ENCODE peak calls at places on chromosomes 5 and 9, in four cellular contexts. N is progenitor cell of endocrine pancreas, G is bronchial epithelial cell, A is esophagus squamous epithelium. L is an unnamed sample.

GRCh38 chr5:40960027-40960426 is 50.7 kb downstream of the C7 start:
- DNase-seq in G (peak), A (no peak), N (no peak), L (no peak)

GRCh38 chr5:124310453-124310852 is 436.0 kb downstream of the ZNF608 start:
- DNase-seq in G (no peak), N (no peak), A (no peak), L (no peak)

GRCh38 chr9:89038354-89039091 is 47.3 kb downstream of the S1PR3 start:
- DNase-seq in G (peak), A (no peak), N (no peak), L (no peak)

GRCh38 chr5:64331597-64332277 is 166.1 kb downstream of the RNF180 start:
- DNase-seq in G (no peak), A (no peak), N (no peak), L (no peak)

GRCh38 chr5:142296914-142297417 is 27.9 kb downstream of the SPRY4 start:
- DNase-seq in N (no peak), G (no peak), A (no peak), L (no peak)

GRCh38 chr9:16524823-16525222 is 345.6 kb downstream of the BNC2 start:
- DNase-seq in N (no peak), G (no peak), A (no peak), L (no peak)

GRCh38 chr5:4095918-4096630 is 500.4 kb downstream of the IRX1 start:
- DNase-seq in A (no peak), G (no peak), N (no peak), L (no peak)

GRCh38 chr5:167730121-167730520 is 561.3 kb upstream of the WWC1 start:
- DNase-seq in G (peak), N (no peak), A (no peak), L (no peak)

GRCh38 chr9:131722260-131722659 is 17.6 kb downstream of the RAPGEF1 start:
- DNase-seq in G (no peak), A (no peak), N (no peak), L (no peak)

GRCh38 chr5:16934123-16934522 is 2.0 kb downstream of the MYO10 start:
- DNase-seq in N (peak), G (peak), A (no peak), L (peak)

GRCh38 chr5:138458856-138459255 is 6.4 kb upstream of the EGR1 start:
- DNase-seq in G (no peak), N (no peak), A (no peak), L (no peak)

GRCh38 chr5:117680421-117680820 is 1105.8 kb upstream of the SEMA6A start:
- DNase-seq in N (no peak), A (no peak), G (no peak), L (no peak)

GRCh38 chr5:143182901-143183820 is 220.3 kb downstream of the NR3C1 start:
- DNase-seq in G (no peak), N (no peak), A (no peak), L (no peak)

GRCh38 chr5:56827043-56827442 is 11.7 kb downstream of the MAP3K1 start:
- DNase-seq in G (no peak), N (no peak), A (no peak), L (no peak)

GRCh38 chr5:137629646-137630045 is 106.2 kb downstream of the KLHL3 start:
- DNase-seq in G (peak), A (no peak), N (no peak), L (peak)

GRCh38 chr9:77897292-77897691 is 134.3 kb downstream of the GNAQ start:
- DNase-seq in A (no peak), N (no peak), G (no peak), L (no peak)

GRCh38 chr5:320524-321232 is 836 bp upstream of the AHRR start:
- DNase-seq in N (no peak), A (no peak), G (no peak), L (no peak)

GRCh38 chr9:37350486-37351190 is 71.9 kb upstream of the GRHPR start:
- DNase-seq in G (peak), A (no peak), N (no peak), L (no peak)

GRCh38 chr9:137406876-137407589 is 15.9 kb downstream of the EXD3 start:
- DNase-seq in A (no peak), G (no peak), N (peak), L (no peak)

GRCh38 chr5:154369682-154370081 is 76.1 kb upstream of the SAP30L start:
- DNase-seq in N (no peak), A (no peak), G (no peak), L (no peak)

GRCh38 chr5:67963789-67964519 is 251.6 kb upstream of the PIK3R1 start:
- DNase-seq in N (no peak), G (peak), A (no peak), L (no peak)

GRCh38 chr5:55997742-55998351 is 3.1 kb upstream of the IL6ST start:
- DNase-seq in G (peak), N (no peak), A (no peak), L (no peak)

GRCh38 chr9:109037946-109038345 is 24.6 kb upstream of the CTNNAL1 start:
- DNase-seq in A (no peak), N (no peak), G (peak), L (no peak)

GRCh38 chr9:112166176-112167140 is 8.6 kb downstream of the SUSD1 start:
- DNase-seq in A (no peak), G (peak), N (no peak), L (no peak)

GRCh38 chr9:88007291-88007650 is 32.9 kb upstream of the CDK20 start:
- DNase-seq in A (no peak), G (no peak), N (no peak), L (no peak)

GRCh38 chr9:106339882-106340281 is 523.1 kb upstream of the ZNF462 start:
- DNase-seq in N (no peak), G (no peak), A (no peak), L (no peak)

GRCh38 chr5:620586-621180 is 8.5 kb downstream of the CEP72 start:
- DNase-seq in N (no peak), G (no peak), A (no peak), L (no peak)

DNA sequence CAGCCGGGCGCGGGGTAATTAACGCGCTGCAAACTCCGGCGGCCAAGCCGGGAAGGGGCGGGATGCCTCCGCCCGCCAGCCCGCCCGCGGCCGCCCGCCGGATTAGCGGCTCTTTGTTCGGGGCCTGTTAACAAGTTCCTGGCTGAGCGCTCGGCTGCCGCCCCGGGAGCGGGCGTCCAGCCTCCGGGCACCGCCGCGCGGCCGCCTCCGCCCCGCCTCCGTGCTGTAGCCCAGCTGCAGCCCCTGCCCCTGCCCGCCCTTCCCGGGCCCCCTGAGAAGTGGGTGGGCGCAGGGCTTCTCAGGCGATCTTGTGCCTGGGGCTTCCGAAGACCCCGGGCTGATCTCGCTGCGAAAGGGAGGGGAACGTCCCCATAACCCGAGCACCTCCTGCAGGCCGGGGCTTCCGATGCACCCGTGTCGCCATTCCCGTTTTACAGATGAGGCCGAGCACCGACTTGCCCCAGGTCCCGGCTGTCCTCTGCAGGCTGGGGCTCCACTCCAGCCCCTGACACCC is 7.6 kb downstream of the UNC5A start:
- DNase-seq in G (no peak), A (no peak), N (no peak), L (no peak)
- TF ChIP-seq CTCF in G (peak), A (no peak), N (peak), L (no peak)

DNA sequence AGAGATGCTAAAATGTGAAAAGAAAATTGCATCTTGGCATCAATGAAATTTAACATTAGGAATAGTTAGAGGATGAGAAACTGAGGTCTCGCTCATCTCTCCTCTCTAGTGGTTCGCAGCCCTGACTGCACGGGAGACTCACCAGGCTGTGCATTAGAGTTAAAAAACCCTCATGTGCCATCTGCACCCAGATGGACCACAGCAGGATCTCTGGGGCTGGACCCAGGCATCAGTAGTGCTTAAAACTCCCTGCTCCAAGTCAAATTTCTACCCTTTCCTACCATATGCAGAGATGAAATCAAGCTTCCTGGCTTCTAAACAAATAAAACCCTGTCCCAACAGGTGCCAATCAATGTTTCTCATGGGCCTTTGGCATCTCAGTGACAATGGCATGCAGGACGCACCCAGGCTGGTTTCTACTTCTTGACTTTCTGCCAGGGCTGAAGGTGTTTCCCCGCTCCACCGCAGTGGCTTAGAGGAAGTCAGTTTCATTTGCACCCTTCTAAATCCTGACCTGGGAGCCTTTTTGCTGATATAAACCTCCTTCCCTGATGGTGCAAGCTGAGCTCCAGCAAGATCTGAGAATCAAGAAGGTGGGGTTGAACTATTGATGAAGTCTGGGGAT is 132.6 kb downstream of the NSG2 start:
- DNase-seq in A (no peak), N (no peak), G (no peak), L (no peak)
- TF ChIP-seq CTCF in A (no peak), N (no peak), G (no peak), L (no peak)

GRCh38 chr5:177344891-177345290 is 6.6 kb downstream of the LMAN2 start:
- DNase-seq in G (no peak), A (no peak), N (no peak), L (no peak)
- TF ChIP-seq CTCF in G (no peak), A (no peak), N (no peak), L (no peak)

GRCh38 chr5:126101901-126102300 is 321.3 kb upstream of the GRAMD2B start:
- DNase-seq in G (no peak), N (no peak), A (no peak), L (no peak)

GRCh38 chr5:126099077-126099476 is 324.1 kb upstream of the GRAMD2B start:
- DNase-seq in G (no peak), A (no peak), N (no peak), L (no peak)

GRCh38 chr5:126103050-126103449 is 320.2 kb upstream of the GRAMD2B start:
- DNase-seq in G (no peak), N (no peak), A (no peak), L (no peak)

GRCh38 chr5:126098330-126099017 is 324.7 kb upstream of the GRAMD2B start:
- DNase-seq in G (peak), A (no peak), N (no peak), L (no peak)

DNA sequence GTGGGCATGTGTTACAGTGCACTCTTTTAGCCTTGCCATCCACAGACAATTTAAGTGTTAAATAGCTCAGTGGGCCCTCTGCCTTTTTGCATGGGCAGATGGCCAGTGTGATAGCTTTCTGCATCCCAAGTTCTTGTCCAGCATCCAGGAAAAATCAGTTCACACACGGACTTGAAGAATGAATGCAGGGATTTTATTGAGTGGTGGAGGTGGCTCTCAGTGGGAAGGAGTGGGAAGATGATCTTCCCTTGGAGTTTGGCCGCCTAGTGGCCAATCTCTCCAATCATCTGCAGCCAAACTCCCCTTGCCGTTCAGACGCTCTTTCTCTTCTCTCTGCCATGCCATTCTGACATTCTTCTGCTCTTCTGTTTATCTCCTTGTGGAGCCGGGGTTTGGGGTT is 322.4 kb upstream of the GRAMD2B start:
- DNase-seq in N (no peak), G (no peak), A (no peak), L (peak)
- TF ChIP-seq CTCF in N (peak), G (peak), A (no peak), L (peak)

DNA sequence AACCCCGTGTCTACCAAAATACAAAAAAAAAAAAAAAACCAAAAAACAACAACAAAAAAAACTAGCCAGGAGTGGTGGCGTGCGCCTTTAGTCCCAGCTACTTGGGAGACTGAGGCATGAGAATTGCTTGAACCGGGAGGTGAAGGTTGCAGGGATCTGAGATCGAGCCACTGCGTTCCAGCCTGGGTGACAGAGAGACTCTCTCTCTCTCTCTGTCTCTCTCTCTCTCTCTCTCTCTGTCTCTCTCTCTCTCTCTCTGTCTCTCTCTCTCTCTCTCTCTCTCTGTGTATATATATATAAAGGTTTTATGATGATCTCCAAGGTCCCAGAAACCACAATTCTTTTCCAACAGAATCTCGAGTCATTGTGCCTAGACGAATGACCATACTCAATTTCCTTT is 18.8 kb upstream of the ANKRD33B start:
- DNase-seq in N (no peak), A (no peak), G (no peak), L (no peak)
- TF ChIP-seq CTCF in N (no peak), A (no peak), G (no peak), L (no peak)

GRCh38 chr9:32142074-32142473 is 242.4 kb upstream of the ACO1 start:
- DNase-seq in A (no peak), N (no peak), G (no peak), L (no peak)

DNA sequence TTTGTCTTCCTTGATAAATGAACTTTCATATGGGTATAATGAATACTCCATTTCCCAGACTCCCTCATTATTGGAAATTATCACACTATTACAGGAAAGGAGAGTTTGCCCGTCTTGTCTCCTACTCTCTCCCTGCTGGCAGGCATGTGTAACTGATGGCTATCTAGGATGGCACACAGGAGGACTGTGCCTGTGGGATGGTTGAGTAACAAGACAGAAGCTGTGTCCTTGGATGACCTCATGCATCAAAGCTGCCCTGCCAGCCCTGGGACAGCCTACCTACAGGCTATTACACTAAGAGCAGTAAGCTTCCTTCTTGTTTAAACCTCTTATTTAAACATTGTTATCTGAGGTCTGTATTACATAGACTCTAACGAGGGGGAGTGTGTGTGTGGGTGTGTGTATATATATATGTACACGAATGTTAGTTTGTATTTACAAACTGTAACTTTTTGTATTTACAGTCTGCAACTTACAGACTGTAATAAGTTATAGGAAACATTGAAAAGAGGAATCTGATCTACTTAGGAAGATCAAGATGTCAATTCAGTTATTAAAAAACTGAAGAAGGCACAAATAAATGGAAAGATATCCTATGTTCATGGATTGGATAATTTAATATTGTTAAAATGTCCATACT is 247.6 kb upstream of the ACO1 start:
- DNase-seq in A (no peak), N (no peak), G (peak), L (no peak)
- TF ChIP-seq CTCF in A (no peak), N (peak), G (no peak), L (peak)

GRCh38 chr5:15023266-15023665 is 151.7 kb upstream of the ANKH start:
- DNase-seq in A (no peak), N (no peak), G (no peak), L (no peak)
- TF ChIP-seq CTCF in A (no peak), N (no peak), G (no peak), L (no peak)

GRCh38 chr5:61274561-61274960 is 57.5 kb upstream of the ZSWIM6 start:
- DNase-seq in G (no peak), N (no peak), A (no peak), L (no peak)

GRCh38 chr5:61277781-61278180 is 54.3 kb upstream of the ZSWIM6 start:
- DNase-seq in N (no peak), A (no peak), G (peak), L (no peak)

GRCh38 chr5:61279725-61280124 is 52.3 kb upstream of the ZSWIM6 start:
- DNase-seq in N (no peak), G (no peak), A (no peak), L (no peak)

GRCh38 chr5:61275841-61276240 is 56.2 kb upstream of the ZSWIM6 start:
- DNase-seq in G (peak), A (no peak), N (no peak), L (no peak)

GRCh38 chr5:61277190-61277589 is 54.9 kb upstream of the ZSWIM6 start:
- DNase-seq in G (no peak), A (no peak), N (no peak), L (no peak)
- TF ChIP-seq CTCF in G (no peak), A (no peak), N (no peak), L (no peak)